ENCODE peak calls at places on chromosomes 3 and 15, in six cellular contexts. Q is H1, N is GM12878, Y is HepG2, K is K562, E is SK-N-SH. V is an unnamed sample.

GRCh38 chr15:101149864-101150722 is 101.8 kb downstream of the CHSY1 start:
- DNase-seq in Q (no peak), N (no peak), Y (no peak), K (no peak), E (no peak), V (peak)

GRCh38 chr15:57436961-57437360 is 60.7 kb downstream of the CGNL1 start:
- DNase-seq in Q (no peak), N (no peak), Y (no peak), K (no peak), E (no peak), V (no peak)

GRCh38 chr3:59698091-59698490 is 648.3 kb upstream of the CFAP20DC start:
- DNase-seq in Q (no peak), N (no peak), Y (no peak), K (no peak), E (peak), V (no peak)

GRCh38 chr3:130925628-130926027 is 31.7 kb downstream of the ATP2C1 start:
- DNase-seq in Q (no peak), N (peak), Y (no peak), K (peak), E (no peak), V (peak)

GRCh38 chr3:182530316-182530715 is 263.0 kb upstream of the ATP11B start:
- DNase-seq in Q (no peak), N (no peak), Y (no peak), K (no peak), E (no peak), V (no peak)

GRCh38 chr3:12436514-12437222 is 47.6 kb upstream of the TSEN2 start:
- DNase-seq in Q (no peak), N (no peak), Y (no peak), K (no peak), E (no peak), V (no peak)

GRCh38 chr3:31137718-31138465 is 243.4 kb upstream of the GADL1 start:
- DNase-seq in Q (no peak), N (no peak), Y (no peak), K (no peak), E (no peak), V (no peak)

GRCh38 chr3:180036678-180037455 is at the start of gene PEX5L:
- DNase-seq in Q (peak), N (no peak), Y (peak), K (peak), E (peak), V (peak)

GRCh38 chr15:64706011-64706911 is 69.1 kb downstream of the RBPMS2 start:
- DNase-seq in Q (no peak), N (no peak), Y (no peak), K (no peak), E (no peak), V (no peak)

GRCh38 chr15:95025924-95026728 is 794.8 kb downstream of the MCTP2 start:
- DNase-seq in Q (peak), N (no peak), Y (no peak), K (peak), E (peak), V (no peak)

GRCh38 chr15:37099321-37100108 is 834 bp downstream of the MEIS2 start:
- DNase-seq in Q (no peak), N (no peak), Y (peak), K (peak), E (peak), V (no peak)

GRCh38 chr3:17555525-17555924 is 186.9 kb downstream of the TBC1D5 start:
- DNase-seq in Q (no peak), N (no peak), Y (no peak), K (no peak), E (no peak), V (no peak)

GRCh38 chr15:89486726-89487050 is 9.7 kb downstream of the RHCG start:
- DNase-seq in Q (peak), N (no peak), Y (no peak), K (peak), E (no peak), V (peak)

GRCh38 chr3:143975549-143976152 is 4.0 kb downstream of the DIPK2A start:
- DNase-seq in Q (no peak), N (no peak), Y (peak), K (peak), E (no peak), V (peak)

GRCh38 chr15:101162701-101163483 is 89.0 kb downstream of the CHSY1 start:
- DNase-seq in Q (no peak), N (no peak), Y (no peak), K (no peak), E (no peak), V (no peak)

GRCh38 chr15:95630683-95631082 is 699.8 kb upstream of the NR2F2 start:
- DNase-seq in Q (no peak), N (no peak), Y (no peak), K (no peak), E (no peak), V (no peak)

GRCh38 chr3:56131976-56132590 is 336.2 kb downstream of the ERC2 start:
- DNase-seq in Q (no peak), N (no peak), Y (peak), K (peak), E (no peak), V (no peak)

GRCh38 chr3:124774305-124774673 is 44.0 kb downstream of the UMPS start:
- DNase-seq in Q (no peak), N (no peak), Y (no peak), K (no peak), E (no peak), V (no peak)

GRCh38 chr3:33789183-33789954 is 9.1 kb upstream of the PDCD6IP start:
- DNase-seq in Q (no peak), N (no peak), Y (no peak), K (peak), E (no peak), V (no peak)

GRCh38 chr3:72338082-72338941 is 509.9 kb downstream of the SHQ1 start:
- DNase-seq in Q (no peak), N (no peak), Y (no peak), K (no peak), E (no peak), V (no peak)

GRCh38 chr3:172128852-172129251 is 89.5 kb downstream of the FNDC3B start:
- DNase-seq in Q (no peak), N (no peak), Y (no peak), K (no peak), E (no peak), V (no peak)

GRCh38 chr15:80031841-80032240 is 27.6 kb upstream of the ZFAND6 start:
- DNase-seq in Q (no peak), N (no peak), Y (no peak), K (no peak), E (no peak), V (no peak)
- TF ChIP-seq GABPA in Q (no peak), N (no peak), Y (no peak), K (no peak), E (no peak), V (no peak)

DNA sequence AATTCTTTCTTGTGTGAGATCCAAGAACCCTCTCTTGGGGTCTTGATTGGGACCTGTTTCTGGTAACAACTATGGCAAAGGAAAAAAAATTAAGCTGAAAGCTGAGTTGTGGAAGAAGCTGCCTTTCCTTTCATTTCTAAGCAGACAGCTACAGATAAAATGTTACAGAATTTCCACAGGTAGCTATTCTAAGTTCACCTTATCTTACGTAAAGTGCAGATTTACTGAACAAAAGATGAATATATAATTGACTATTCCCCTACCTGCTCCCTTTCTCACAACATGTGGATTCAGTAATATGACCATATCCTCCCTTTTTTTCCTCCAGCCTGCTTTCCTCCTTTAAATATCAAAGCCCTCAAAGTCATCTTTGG is 36.6 kb downstream of the CLEC3B start:
- DNase-seq in Q (no peak), N (no peak), Y (no peak), K (no peak), E (no peak), V (no peak)
- TF ChIP-seq GABPA in Q (no peak), N (no peak), Y (no peak), K (no peak), E (no peak), V (no peak)

GRCh38 chr3:42493798-42494151 is 8.7 kb upstream of the VIPR1 start:
- DNase-seq in Q (peak), N (no peak), Y (no peak), K (no peak), E (no peak), V (no peak)

GRCh38 chr3:42492508-42493080 is 9.8 kb upstream of the VIPR1 start:
- DNase-seq in Q (peak), N (no peak), Y (no peak), K (no peak), E (no peak), V (no peak)

GRCh38 chr3:42493126-42493797 is 9.2 kb upstream of the VIPR1 start:
- DNase-seq in Q (peak), N (no peak), Y (no peak), K (no peak), E (no peak), V (no peak)

GRCh38 chr3:42490243-42490642 is 12.2 kb upstream of the VIPR1 start:
- DNase-seq in Q (peak), N (peak), Y (no peak), K (no peak), E (no peak), V (peak)

GRCh38 chr3:42491876-42492507 is 10.5 kb upstream of the VIPR1 start:
- DNase-seq in Q (no peak), N (no peak), Y (no peak), K (no peak), E (no peak), V (no peak)
- TF ChIP-seq GABPA in Q (no peak), N (no peak), Y (no peak), K (no peak), E (no peak), V (no peak)

GRCh38 chr3:151794080-151794479 is 19.8 kb upstream of the AADAC start:
- DNase-seq in Q (no peak), N (no peak), Y (no peak), K (no peak), E (no peak), V (no peak)
- TF ChIP-seq GABPA in Q (no peak), N (no peak), Y (no peak), K (no peak), E (no peak), V (no peak)

GRCh38 chr3:109098245-109098644 is 19.7 kb downstream of the MORC1 start:
- DNase-seq in Q (no peak), N (no peak), Y (peak), K (peak), E (no peak), V (peak)
- TF ChIP-seq GABPA in Q (no peak), N (no peak), Y (no peak), K (no peak), E (no peak), V (no peak)

GRCh38 chr3:149593416-149594160 is 64.2 kb downstream of the WWTR1 start:
- DNase-seq in Q (no peak), N (no peak), Y (no peak), K (no peak), E (no peak), V (no peak)

GRCh38 chr3:149600619-149601018 is 57.2 kb downstream of the WWTR1 start:
- DNase-seq in Q (no peak), N (no peak), Y (no peak), K (no peak), E (no peak), V (no peak)

GRCh38 chr3:149592758-149593240 is 65.0 kb downstream of the WWTR1 start:
- DNase-seq in Q (no peak), N (no peak), Y (no peak), K (no peak), E (no peak), V (no peak)

GRCh38 chr3:149599236-149599635 is 58.6 kb downstream of the WWTR1 start:
- DNase-seq in Q (no peak), N (no peak), Y (peak), K (no peak), E (no peak), V (no peak)

DNA sequence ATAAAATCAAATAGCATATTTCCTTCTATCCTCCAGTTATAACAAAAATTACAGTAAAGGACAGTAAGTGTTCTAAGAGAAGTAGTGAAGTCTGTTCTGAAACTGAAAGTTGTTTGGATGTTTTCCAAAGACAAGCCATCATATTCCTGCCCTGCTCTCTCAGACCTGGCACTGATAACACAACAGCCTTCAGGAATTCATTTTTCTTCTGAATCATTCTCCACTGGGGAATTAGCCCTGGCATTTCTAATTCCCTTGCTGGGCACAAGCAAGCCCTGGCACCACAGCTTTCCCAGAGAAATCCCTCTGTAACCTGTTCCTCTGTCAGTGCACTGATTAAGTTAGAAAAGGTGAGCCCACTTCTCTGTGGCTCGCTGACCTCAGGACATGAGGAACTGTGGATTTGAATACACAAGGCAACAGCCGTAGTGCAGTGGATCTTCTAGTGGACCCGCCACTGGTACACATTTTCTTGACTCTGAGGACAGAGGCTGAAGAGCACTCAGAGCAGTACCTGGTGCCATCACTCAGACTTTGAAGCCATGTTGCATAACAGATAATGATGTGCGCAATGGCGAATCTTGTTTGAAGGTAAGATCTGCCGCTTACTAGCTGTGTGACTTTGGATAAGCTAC is 61.6 kb downstream of the WWTR1 start:
- DNase-seq in Q (no peak), N (no peak), Y (no peak), K (no peak), E (no peak), V (no peak)
- TF ChIP-seq GABPA in Q (no peak), N (no peak), Y (no peak), K (no peak), E (no peak), V (no peak)

GRCh38 chr3:4928277-4928789 is 50.9 kb upstream of the BHLHE40 start:
- DNase-seq in Q (no peak), N (no peak), Y (no peak), K (no peak), E (no peak), V (no peak)
- TF ChIP-seq GABPA in Q (no peak), N (no peak), Y (no peak), K (no peak), E (no peak), V (no peak)

GRCh38 chr3:177904661-177905060 is 631.6 kb upstream of the KCNMB2 start:
- DNase-seq in Q (no peak), N (no peak), Y (no peak), K (no peak), E (no peak), V (no peak)

GRCh38 chr3:177906573-177907229 is 629.5 kb upstream of the KCNMB2 start:
- DNase-seq in Q (no peak), N (no peak), Y (no peak), K (no peak), E (no peak), V (no peak)

GRCh38 chr3:177905173-177905894 is 630.9 kb upstream of the KCNMB2 start:
- DNase-seq in Q (no peak), N (no peak), Y (no peak), K (no peak), E (no peak), V (no peak)

DNA sequence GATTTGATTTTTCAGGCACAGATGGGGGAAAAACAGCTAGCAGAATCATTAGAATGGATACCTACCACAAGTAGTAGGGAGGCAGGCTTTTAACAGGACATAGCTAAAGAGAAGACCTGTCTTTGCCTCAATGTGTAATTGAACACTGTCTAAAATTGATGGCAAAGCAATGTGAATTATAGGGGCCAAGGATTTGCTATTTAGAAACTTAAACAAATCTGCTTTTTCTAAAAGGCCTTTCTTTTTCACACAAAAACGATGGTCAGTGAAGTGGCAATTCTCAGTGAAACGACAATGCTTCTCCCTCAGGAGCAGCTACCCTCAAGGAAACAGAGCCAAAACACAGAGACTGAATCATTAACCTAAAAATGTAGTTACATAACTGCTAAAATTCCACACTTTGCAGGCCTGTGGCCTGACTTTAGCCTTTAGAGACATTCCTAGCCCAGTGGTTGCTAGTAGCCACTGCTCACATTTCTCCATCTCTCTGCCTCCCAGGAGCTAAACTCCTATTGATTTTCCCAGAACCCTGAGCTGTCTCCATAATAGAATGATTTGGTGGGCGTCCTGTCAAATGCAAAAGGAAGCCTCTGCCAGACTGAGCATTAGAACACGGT is 630.2 kb upstream of the KCNMB2 start:
- DNase-seq in Q (no peak), N (no peak), Y (no peak), K (no peak), E (no peak), V (no peak)
- TF ChIP-seq GABPA in Q (no peak), N (no peak), Y (no peak), K (no peak), E (no peak), V (no peak)

GRCh38 chr3:197501496-197501878 is 54.3 kb downstream of the BDH1 start:
- DNase-seq in Q (no peak), N (peak), Y (peak), K (no peak), E (no peak), V (peak)
- TF ChIP-seq GABPA in Q (no peak), N (no peak), Y (no peak), K (no peak), E (no peak), V (no peak)

DNA sequence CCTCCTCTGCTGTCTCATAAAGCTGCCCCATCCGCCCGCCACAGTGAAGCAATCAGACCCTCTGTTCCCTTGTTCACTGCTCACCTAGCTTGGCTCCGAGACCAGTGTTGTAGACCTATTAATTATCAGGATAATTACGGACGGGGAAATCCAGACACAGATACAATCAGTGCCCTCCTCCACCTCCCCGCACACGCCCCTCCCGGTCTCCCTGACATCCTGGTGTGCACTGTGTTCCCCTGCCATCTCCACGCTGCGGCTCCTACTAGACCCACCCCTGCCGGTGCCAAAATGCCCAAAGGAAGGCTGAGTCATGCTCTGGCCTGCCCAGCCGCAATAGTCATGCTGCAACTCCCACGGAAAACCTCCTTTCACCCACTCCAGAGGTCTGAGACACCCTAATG is 277.3 kb upstream of the TLE3 start:
- DNase-seq in Q (peak), N (no peak), Y (no peak), K (no peak), E (peak), V (no peak)
- TF ChIP-seq GABPA in Q (no peak), N (no peak), Y (no peak), K (no peak), E (no peak), V (no peak)

V was measured in HL-60.